ENCODE peak calls at places on chromosomes 1 and 21, in ten cellular contexts. A is AG10803, H is brain microvascular endothelial cell, R is pancreas, S is breast epithelium, B is mucosa of descending colon, O is GM23248, Y is fibroblast of pulmonary artery, M is psoas muscle, X is upper lobe of left lung. Q is an unnamed sample.

GRCh38 chr1:57422271-57423134 is 1.4 kb downstream of the DAB1 start:
- DNase-seq in A (peak), H (peak), R (no peak), S (no peak), B (peak), O (peak), Y (peak), M (no peak), X (no peak), Q (peak)

GRCh38 chr21:32131960-32132359 is 146.9 kb downstream of the MIS18A start:
- DNase-seq in A (peak), H (peak), R (no peak), S (no peak), B (no peak), O (peak), Y (peak), M (no peak), X (no peak), Q (peak)

GRCh38 chr1:209927466-209927865 is 10.6 kb upstream of the SYT14 start:
- DNase-seq in A (no peak), H (no peak), R (no peak), S (no peak), B (no peak), O (no peak), Y (no peak), M (no peak), X (no peak), Q (no peak)

GRCh38 chr1:25727819-25728286 is 72.1 kb upstream of the SELENON start:
- DNase-seq in A (peak), H (no peak), R (peak), S (no peak), B (peak), O (peak), Y (peak), M (peak), X (peak), Q (no peak)

GRCh38 chr1:232837085-232837484 is 31.9 kb downstream of the MAP10 start:
- DNase-seq in A (no peak), H (no peak), R (no peak), S (no peak), B (no peak), O (peak), Y (no peak), M (no peak), X (no peak), Q (no peak)

GRCh38 chr1:44368471-44369151 is 13.6 kb upstream of the ERI3 start:
- DNase-seq in A (no peak), H (no peak), R (no peak), S (no peak), B (no peak), O (no peak), Y (peak), M (no peak), X (no peak), Q (no peak)

GRCh38 chr1:156927215-156928042 is 7.0 kb downstream of the LRRC71 start:
- DNase-seq in A (peak), H (peak), R (peak), S (peak), B (peak), O (peak), Y (peak), M (peak), X (peak), Q (peak)

GRCh38 chr1:87200875-87201638 is 127.6 kb upstream of the LMO4 start:
- DNase-seq in A (no peak), H (no peak), R (no peak), S (no peak), B (peak), O (no peak), Y (no peak), M (no peak), X (no peak), Q (no peak)

GRCh38 chr1:119032986-119033385 is 44.8 kb upstream of the TBX15 start:
- DNase-seq in A (no peak), H (no peak), R (no peak), S (no peak), B (no peak), O (no peak), Y (no peak), M (no peak), X (no peak), Q (no peak)

GRCh38 chr21:45974073-45975016 is 7.2 kb upstream of the COL6A1 start:
- DNase-seq in A (peak), H (peak), R (peak), S (peak), B (peak), O (peak), Y (peak), M (peak), X (no peak), Q (peak)

GRCh38 chr1:85343612-85344255 is 67.3 kb upstream of the BCL10 start:
- DNase-seq in A (peak), H (no peak), R (no peak), S (no peak), B (no peak), O (peak), Y (peak), M (no peak), X (no peak), Q (no peak)

GRCh38 chr1:201656670-201657032 is 117.7 kb downstream of the NAV1 start:
- DNase-seq in A (peak), H (no peak), R (no peak), S (no peak), B (peak), O (peak), Y (peak), M (peak), X (no peak), Q (no peak)

GRCh38 chr1:52928083-52928404 is 968 bp downstream of the SCP2 start:
- DNase-seq in A (no peak), H (no peak), R (no peak), S (no peak), B (no peak), O (no peak), Y (no peak), M (no peak), X (no peak), Q (no peak)
- H3K4me3 ChIP-seq in A (peak), H (peak), R (peak), S (peak), B (peak), O (peak), Y (peak), M (peak), X (peak), Q (peak)

GRCh38 chr1:218351617-218352438 is 6.7 kb downstream of the TGFB2 start:
- DNase-seq in A (no peak), H (peak), R (no peak), S (no peak), B (no peak), O (peak), Y (peak), M (no peak), X (peak), Q (peak)
- H3K4me3 ChIP-seq in A (no peak), H (peak), R (no peak), S (peak), B (no peak), O (peak), Y (peak), M (peak), X (peak), Q (peak)

GRCh38 chr1:115682792-115683191 is 41.0 kb downstream of the VANGL1 start:
- DNase-seq in A (no peak), H (no peak), R (no peak), S (no peak), B (no peak), O (no peak), Y (no peak), M (no peak), X (no peak), Q (no peak)
- H3K4me3 ChIP-seq in A (no peak), H (no peak), R (no peak), S (no peak), B (no peak), O (no peak), Y (no peak), M (no peak), X (no peak), Q (no peak)

GRCh38 chr1:153849487-153850185 is 73.1 kb downstream of the GATAD2B start:
- DNase-seq in A (no peak), H (no peak), R (no peak), S (no peak), B (no peak), O (no peak), Y (no peak), M (no peak), X (no peak), Q (no peak)
- H3K4me3 ChIP-seq in A (no peak), H (no peak), R (no peak), S (no peak), B (no peak), O (no peak), Y (no peak), M (no peak), X (no peak), Q (no peak)

Q was measured in MG63.